ENCODE peak calls at places on chromosomes 5 and 9, in six cellular contexts. P, V, G, X, K and E are unnamed samples.

GRCh38 chr9:69157751-69158466 is 16.2 kb upstream of the TJP2 start:
- DNase-seq in P (no peak), V (no peak), G (no peak), X (no peak), K (no peak), E (no peak)

GRCh38 chr5:177303925-177304391 is 359 bp downstream of the PRELID1 start:
- DNase-seq in P (no peak), V (no peak), G (peak), X (peak), K (no peak), E (no peak)

GRCh38 chr9:89985078-89985477 is 380.3 kb downstream of the GADD45G start:
- DNase-seq in P (no peak), V (no peak), G (no peak), X (no peak), K (no peak), E (no peak)

GRCh38 chr5:96509721-96510383 is 76.8 kb upstream of the PCSK1 start:
- DNase-seq in P (no peak), V (no peak), G (no peak), X (no peak), K (no peak), E (no peak)

GRCh38 chr9:72733896-72734295 is 212.5 kb downstream of the TMC1 start:
- DNase-seq in P (no peak), V (no peak), G (no peak), X (no peak), K (no peak), E (no peak)

GRCh38 chr9:136857166-136857565 is 5.0 kb downstream of the MAMDC4 start:
- DNase-seq in P (no peak), V (no peak), G (no peak), X (peak), K (peak), E (no peak)

GRCh38 chr9:84862308-84862707 is 192.8 kb downstream of the NTRK2 start:
- DNase-seq in P (no peak), V (no peak), G (no peak), X (no peak), K (no peak), E (no peak)

GRCh38 chr9:78236511-78236950 is 656 bp downstream of the CEP78 start:
- DNase-seq in P (no peak), V (no peak), G (peak), X (no peak), K (no peak), E (no peak)

GRCh38 chr5:40600383-40600782 is 79.3 kb upstream of the PTGER4 start:
- DNase-seq in P (no peak), V (no peak), G (no peak), X (no peak), K (no peak), E (no peak)

GRCh38 chr5:73136277-73136606 is 15.9 kb downstream of the TMEM171 start:
- DNase-seq in P (no peak), V (no peak), G (no peak), X (no peak), K (no peak), E (no peak)

GRCh38 chr5:96236831-96237230 is 196.2 kb downstream of the PCSK1 start:
- DNase-seq in P (no peak), V (no peak), G (no peak), X (no peak), K (no peak), E (no peak)

GRCh38 chr9:99060621-99061020 is 44.3 kb upstream of the TGFBR1 start:
- DNase-seq in P (no peak), V (no peak), G (no peak), X (no peak), K (no peak), E (no peak)

GRCh38 chr5:132751444-132751843 is 4.2 kb downstream of the CCNI2 start:
- DNase-seq in P (no peak), V (peak), G (peak), X (no peak), K (peak), E (peak)

GRCh38 chr5:141725909-141726308 is 43.9 kb upstream of the ARAP3 start:
- DNase-seq in P (no peak), V (no peak), G (no peak), X (no peak), K (no peak), E (no peak)

GRCh38 chr5:31213676-31214638 is 20.5 kb downstream of the CDH6 start:
- DNase-seq in P (no peak), V (no peak), G (no peak), X (no peak), K (no peak), E (no peak)

GRCh38 chr5:120767171-120767820 is 303.2 kb downstream of the PRR16 start:
- DNase-seq in P (no peak), V (no peak), G (no peak), X (no peak), K (no peak), E (no peak)

GRCh38 chr5:113003763-113004162 is 27.2 kb downstream of the DCP2 start:
- DNase-seq in P (no peak), V (no peak), G (no peak), X (no peak), K (no peak), E (no peak)

GRCh38 chr9:137619240-137620090 is 660 bp downstream of the EHMT1 start:
- DNase-seq in P (no peak), V (no peak), G (peak), X (peak), K (peak), E (no peak)

GRCh38 chr9:15961217-15961616 is 408.4 kb downstream of the CCDC171 start:
- DNase-seq in P (no peak), V (no peak), G (no peak), X (no peak), K (no peak), E (no peak)

GRCh38 chr9:78972303-78973002 is 599.3 kb upstream of the TLE4 start:
- DNase-seq in P (no peak), V (no peak), G (no peak), X (no peak), K (no peak), E (no peak)

GRCh38 chr5:7789567-7789966 is 61.4 kb downstream of the CFAP90 start:
- DNase-seq in P (no peak), V (no peak), G (no peak), X (no peak), K (no peak), E (no peak)

GRCh38 chr5:180370861-180371641 is 17.9 kb upstream of the GFPT2 start:
- DNase-seq in P (no peak), V (no peak), G (no peak), X (no peak), K (no peak), E (no peak)

GRCh38 chr9:38061326-38061947 is 7.6 kb downstream of the SHB start:
- DNase-seq in P (no peak), V (peak), G (peak), X (peak), K (no peak), E (no peak)

GRCh38 chr5:119355636-119356383 is at the start of gene TNFAIP8:
- DNase-seq in P (no peak), V (no peak), G (peak), X (peak), K (peak), E (peak)

GRCh38 chr5:119355244-119355635 is 579 bp upstream of the TNFAIP8 start:
- DNase-seq in P (no peak), V (no peak), G (no peak), X (peak), K (no peak), E (no peak)

GRCh38 chr5:119353213-119353612 is 2.6 kb upstream of the TNFAIP8 start:
- DNase-seq in P (no peak), V (no peak), G (no peak), X (no peak), K (no peak), E (no peak)

GRCh38 chr5:119354522-119355243 is 1.1 kb upstream of the TNFAIP8 start:
- DNase-seq in P (no peak), V (no peak), G (no peak), X (no peak), K (no peak), E (no peak)

DNA sequence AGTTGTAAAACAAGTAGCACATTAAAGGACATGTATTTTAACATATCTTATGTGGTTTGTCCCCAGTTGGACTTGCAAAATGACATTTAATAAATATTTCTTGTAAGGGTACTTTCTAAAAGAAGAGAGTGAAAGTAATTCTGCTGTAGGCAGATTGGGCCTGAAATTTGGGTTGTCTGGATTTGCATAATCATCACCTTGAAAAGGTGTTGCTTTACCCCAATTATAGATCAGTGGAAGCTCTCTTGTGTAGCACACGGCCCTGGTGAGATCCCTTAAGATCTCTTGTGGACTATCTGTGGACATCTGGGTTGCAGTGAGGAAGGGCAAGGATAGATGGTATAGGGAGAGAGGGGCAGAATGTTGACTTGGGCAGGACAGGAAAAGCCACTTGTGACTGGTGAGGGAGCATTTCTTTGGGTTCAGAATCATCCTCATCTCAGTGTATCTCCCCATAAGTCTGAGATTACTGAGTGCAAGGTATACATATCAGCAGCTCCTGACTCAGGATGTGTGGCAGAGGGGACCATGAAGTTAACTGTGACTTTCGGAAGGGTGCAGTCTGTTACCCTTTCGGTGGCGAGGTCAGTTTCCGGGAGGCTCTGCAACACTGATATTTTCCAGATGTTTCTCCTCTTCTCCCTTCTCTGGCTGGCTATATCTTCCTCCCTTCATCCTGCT is 2.0 kb upstream of the TNFAIP8 start:
- DNase-seq in P (no peak), V (peak), G (no peak), X (no peak), K (no peak), E (no peak)
- H3K4me3 ChIP-seq in P (no peak), V (peak), G (no peak), X (no peak), K (no peak), E (no peak)

GRCh38 chr5:159341914-159342313 is 11.6 kb upstream of the IL12B start:
- DNase-seq in P (peak), V (no peak), G (no peak), X (peak), K (peak), E (peak)
- TF ChIP-seq POLR2AphosphoS5 in P (peak), V (no peak), G (no peak), X (peak), K (no peak), E (no peak)

GRCh38 chr5:42808888-42809611 is 2.6 kb downstream of the SELENOP start:
- DNase-seq in P (no peak), V (no peak), G (no peak), X (no peak), K (no peak), E (no peak)

GRCh38 chr5:42810905-42811590 is 644 bp downstream of the SELENOP start:
- DNase-seq in P (no peak), V (no peak), G (no peak), X (no peak), K (no peak), E (no peak)

GRCh38 chr5:42812620-42813019 is 928 bp upstream of the SELENOP start:
- DNase-seq in P (no peak), V (no peak), G (no peak), X (no peak), K (no peak), E (no peak)

GRCh38 chr5:42813533-42813932 is 1.8 kb upstream of the SELENOP start:
- DNase-seq in P (no peak), V (no peak), G (no peak), X (no peak), K (no peak), E (no peak)

GRCh38 chr5:42811591-42812392 is at the start of gene SELENOP:
- DNase-seq in P (peak), V (peak), G (peak), X (no peak), K (peak), E (peak)
- TF ChIP-seq POLR2A in P (no peak), V (no peak), G (peak), X (no peak), K (peak), E (peak)

GRCh38 chr9:115596743-115597080 is 478.8 kb upstream of the TNC start:
- DNase-seq in P (no peak), V (no peak), G (no peak), X (no peak), K (no peak), E (no peak)
- H3K4me3 ChIP-seq in P (no peak), V (no peak), G (no peak), X (no peak), K (no peak), E (no peak)

GRCh38 chr5:149493316-149493715 is 57.9 kb downstream of the CSNK1A1 start:
- DNase-seq in P (no peak), V (no peak), G (no peak), X (no peak), K (no peak), E (no peak)

GRCh38 chr5:149488645-149489306 is 62.5 kb downstream of the CSNK1A1 start:
- DNase-seq in P (no peak), V (no peak), G (no peak), X (no peak), K (peak), E (no peak)

GRCh38 chr5:149489605-149490037 is 61.6 kb downstream of the CSNK1A1 start:
- DNase-seq in P (no peak), V (no peak), G (no peak), X (no peak), K (no peak), E (peak)

GRCh38 chr5:149492781-149493180 is 58.5 kb downstream of the CSNK1A1 start:
- DNase-seq in P (no peak), V (no peak), G (no peak), X (no peak), K (no peak), E (no peak)

GRCh38 chr5:149490599-149491187 is 60.5 kb downstream of the CSNK1A1 start:
- DNase-seq in P (no peak), V (no peak), G (no peak), X (no peak), K (no peak), E (no peak)
- TF ChIP-seq POLR2AphosphoS5 in P (peak), V (no peak), G (no peak), X (peak), K (no peak), E (no peak)